ENCODE peak calls at places on chromosomes 13 and 19, in six cellular contexts. One of them, this sample, is unnamed.

GRCh38 chr13:99053636-99054233 is 75.9 kb upstream of the DOCK9 start:
- DNase-seq in keratinocyte: no peak
- DNase-seq in bronchial epithelial cell: no peak
- DNase-seq in BJ: no peak
- DNase-seq in foreskin fibroblast: no peak
- DNase-seq in Peyer's patch: no peak
- DNase-seq in this sample: no peak

GRCh38 chr13:27791146-27791900 is 960 bp upstream of the GSX1 start:
- DNase-seq in keratinocyte: no peak
- DNase-seq in bronchial epithelial cell: no peak
- DNase-seq in foreskin fibroblast: no peak
- DNase-seq in Peyer's patch: no peak
- DNase-seq in BJ: no peak
- DNase-seq in this sample: no peak

GRCh38 chr19:19672816-19673215 is 4.2 kb downstream of the ZNF101 start:
- DNase-seq in BJ: no peak
- DNase-seq in keratinocyte: no peak
- DNase-seq in Peyer's patch: no peak
- DNase-seq in bronchial epithelial cell: no peak
- DNase-seq in foreskin fibroblast: no peak
- DNase-seq in this sample: peak

GRCh38 chr19:47310819-47311218 is 1.2 kb downstream of the C5AR1 start:
- DNase-seq in foreskin fibroblast: peak
- DNase-seq in Peyer's patch: no peak
- DNase-seq in keratinocyte: no peak
- DNase-seq in bronchial epithelial cell: peak
- DNase-seq in BJ: no peak
- DNase-seq in this sample: peak

GRCh38 chr13:112574476-112575294 is 13.3 kb downstream of the TUBGCP3 start:
- DNase-seq in bronchial epithelial cell: no peak
- DNase-seq in BJ: no peak
- DNase-seq in keratinocyte: no peak
- DNase-seq in foreskin fibroblast: no peak
- DNase-seq in Peyer's patch: no peak
- DNase-seq in this sample: no peak

GRCh38 chr19:50376166-50377050 is at the start of gene NR1H2:
- DNase-seq in keratinocyte: peak
- DNase-seq in BJ: peak
- DNase-seq in Peyer's patch: peak
- DNase-seq in bronchial epithelial cell: peak
- DNase-seq in foreskin fibroblast: peak
- DNase-seq in this sample: peak

GRCh38 chr13:76116931-76117330 is 480.8 kb downstream of the LMO7 start:
- DNase-seq in Peyer's patch: no peak
- DNase-seq in BJ: no peak
- DNase-seq in keratinocyte: no peak
- DNase-seq in foreskin fibroblast: no peak
- DNase-seq in bronchial epithelial cell: no peak
- DNase-seq in this sample: no peak

GRCh38 chr19:46303345-46303701 is 6.5 kb downstream of the HIF3A start:
- DNase-seq in bronchial epithelial cell: no peak
- DNase-seq in BJ: no peak
- DNase-seq in Peyer's patch: no peak
- DNase-seq in foreskin fibroblast: no peak
- DNase-seq in keratinocyte: no peak
- DNase-seq in this sample: no peak

GRCh38 chr13:95676100-95676774 is 702 bp upstream of the DNAJC3 start:
- DNase-seq in foreskin fibroblast: peak
- DNase-seq in BJ: no peak
- DNase-seq in bronchial epithelial cell: peak
- DNase-seq in Peyer's patch: peak
- DNase-seq in keratinocyte: no peak
- DNase-seq in this sample: peak

GRCh38 chr13:97658556-97658955 is 224.6 kb downstream of the RAP2A start:
- DNase-seq in bronchial epithelial cell: no peak
- DNase-seq in foreskin fibroblast: no peak
- DNase-seq in keratinocyte: no peak
- DNase-seq in Peyer's patch: no peak
- DNase-seq in BJ: no peak
- DNase-seq in this sample: no peak

GRCh38 chr13:97432232-97432916 is 1.6 kb upstream of the RAP2A start:
- DNase-seq in BJ: no peak
- DNase-seq in Peyer's patch: no peak
- DNase-seq in keratinocyte: no peak
- DNase-seq in bronchial epithelial cell: no peak
- DNase-seq in foreskin fibroblast: no peak
- DNase-seq in this sample: no peak

GRCh38 chr19:18969953-18970659 is 29.1 kb upstream of the HOMER3 start:
- DNase-seq in Peyer's patch: no peak
- DNase-seq in BJ: no peak
- DNase-seq in foreskin fibroblast: no peak
- DNase-seq in bronchial epithelial cell: peak
- DNase-seq in keratinocyte: no peak
- DNase-seq in this sample: peak

GRCh38 chr13:113526466-113527220 is 36.1 kb upstream of the DCUN1D2 start:
- DNase-seq in BJ: no peak
- DNase-seq in Peyer's patch: no peak
- DNase-seq in bronchial epithelial cell: no peak
- DNase-seq in keratinocyte: no peak
- DNase-seq in foreskin fibroblast: no peak
- DNase-seq in this sample: no peak

GRCh38 chr19:55857149-55857548 is 20.8 kb downstream of the NLRP4 start:
- DNase-seq in keratinocyte: no peak
- DNase-seq in foreskin fibroblast: no peak
- DNase-seq in bronchial epithelial cell: no peak
- DNase-seq in Peyer's patch: no peak
- DNase-seq in BJ: no peak
- DNase-seq in this sample: no peak

GRCh38 chr19:11446652-11447301 is 11.3 kb downstream of the PRKCSH start:
- DNase-seq in bronchial epithelial cell: no peak
- DNase-seq in foreskin fibroblast: no peak
- DNase-seq in keratinocyte: no peak
- DNase-seq in BJ: no peak
- DNase-seq in Peyer's patch: peak
- DNase-seq in this sample: peak

GRCh38 chr19:4415352-4415751 is 12.9 kb downstream of the CHAF1A start:
- DNase-seq in BJ: no peak
- DNase-seq in foreskin fibroblast: peak
- DNase-seq in Peyer's patch: no peak
- DNase-seq in keratinocyte: no peak
- DNase-seq in bronchial epithelial cell: no peak
- DNase-seq in this sample: no peak

GRCh38 chr19:40567750-40568494 is 8.8 kb upstream of the SHKBP1 start:
- DNase-seq in bronchial epithelial cell: no peak
- DNase-seq in BJ: no peak
- DNase-seq in Peyer's patch: no peak
- DNase-seq in foreskin fibroblast: no peak
- DNase-seq in keratinocyte: no peak
- DNase-seq in this sample: no peak

GRCh38 chr13:75458696-75459422 is 23.1 kb downstream of the TBC1D4 start:
- DNase-seq in BJ: no peak
- DNase-seq in keratinocyte: no peak
- DNase-seq in bronchial epithelial cell: no peak
- DNase-seq in foreskin fibroblast: no peak
- DNase-seq in Peyer's patch: no peak
- DNase-seq in this sample: peak

GRCh38 chr13:107765724-107766436 is 449.5 kb downstream of the LIG4 start:
- DNase-seq in foreskin fibroblast: no peak
- DNase-seq in keratinocyte: no peak
- DNase-seq in BJ: no peak
- DNase-seq in bronchial epithelial cell: no peak
- DNase-seq in Peyer's patch: no peak
- DNase-seq in this sample: no peak

GRCh38 chr19:53237114-53237777 is 17.4 kb downstream of the ZNF677 start:
- DNase-seq in keratinocyte: no peak
- DNase-seq in foreskin fibroblast: no peak
- DNase-seq in bronchial epithelial cell: no peak
- DNase-seq in BJ: no peak
- DNase-seq in Peyer's patch: no peak
- DNase-seq in this sample: no peak
- H3K4me3 ChIP-seq in keratinocyte: no peak
- H3K4me3 ChIP-seq in foreskin fibroblast: no peak
- H3K4me3 ChIP-seq in bronchial epithelial cell: no peak
- H3K4me3 ChIP-seq in BJ: no peak
- H3K4me3 ChIP-seq in Peyer's patch: no peak
- H3K4me3 ChIP-seq in this sample: no peak

GRCh38 chr13:30881931-30882899 is 23.9 kb upstream of the MEDAG start:
- DNase-seq in BJ: no peak
- DNase-seq in foreskin fibroblast: no peak
- DNase-seq in keratinocyte: no peak
- DNase-seq in bronchial epithelial cell: no peak
- DNase-seq in Peyer's patch: no peak
- DNase-seq in this sample: no peak

GRCh38 chr13:30882996-30883766 is 22.9 kb upstream of the MEDAG start:
- DNase-seq in Peyer's patch: no peak
- DNase-seq in foreskin fibroblast: no peak
- DNase-seq in keratinocyte: no peak
- DNase-seq in bronchial epithelial cell: no peak
- DNase-seq in BJ: no peak
- DNase-seq in this sample: no peak

GRCh38 chr13:30880151-30880551 is 25.9 kb upstream of the MEDAG start:
- DNase-seq in bronchial epithelial cell: no peak
- DNase-seq in keratinocyte: no peak
- DNase-seq in Peyer's patch: no peak
- DNase-seq in BJ: no peak
- DNase-seq in foreskin fibroblast: peak
- DNase-seq in this sample: no peak

GRCh38 chr13:30881191-30881651 is 24.9 kb upstream of the MEDAG start:
- DNase-seq in foreskin fibroblast: no peak
- DNase-seq in BJ: no peak
- DNase-seq in Peyer's patch: no peak
- DNase-seq in bronchial epithelial cell: no peak
- DNase-seq in keratinocyte: no peak
- DNase-seq in this sample: no peak

DNA sequence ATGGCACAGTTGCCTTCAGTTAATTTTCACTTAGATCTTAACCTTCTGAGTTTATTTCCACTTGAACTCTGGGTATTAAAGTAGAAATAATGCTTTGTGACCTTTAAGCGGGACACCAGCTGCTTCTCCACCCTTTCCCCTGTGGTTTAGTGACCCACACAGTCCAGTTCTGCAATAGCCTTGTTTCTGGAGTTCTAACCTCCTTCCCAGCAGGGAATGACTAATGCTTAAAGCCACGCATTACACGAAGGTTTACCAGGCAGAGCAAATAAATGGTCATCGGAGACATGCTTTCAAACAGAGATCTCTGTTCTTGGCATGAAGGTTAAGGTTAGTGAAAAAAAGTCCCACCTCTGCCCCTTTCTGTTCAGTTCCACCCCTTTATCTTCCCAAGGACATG is 25.3 kb upstream of the MEDAG start:
- DNase-seq in bronchial epithelial cell: peak
- DNase-seq in BJ: peak
- DNase-seq in Peyer's patch: no peak
- DNase-seq in keratinocyte: no peak
- DNase-seq in foreskin fibroblast: peak
- DNase-seq in this sample: peak
- TF ChIP-seq CTCF in bronchial epithelial cell: no peak
- TF ChIP-seq CTCF in BJ: no peak
- TF ChIP-seq CTCF in Peyer's patch: no peak
- TF ChIP-seq CTCF in keratinocyte: no peak
- TF ChIP-seq CTCF in foreskin fibroblast: no peak
- TF ChIP-seq CTCF in this sample: no peak

DNA sequence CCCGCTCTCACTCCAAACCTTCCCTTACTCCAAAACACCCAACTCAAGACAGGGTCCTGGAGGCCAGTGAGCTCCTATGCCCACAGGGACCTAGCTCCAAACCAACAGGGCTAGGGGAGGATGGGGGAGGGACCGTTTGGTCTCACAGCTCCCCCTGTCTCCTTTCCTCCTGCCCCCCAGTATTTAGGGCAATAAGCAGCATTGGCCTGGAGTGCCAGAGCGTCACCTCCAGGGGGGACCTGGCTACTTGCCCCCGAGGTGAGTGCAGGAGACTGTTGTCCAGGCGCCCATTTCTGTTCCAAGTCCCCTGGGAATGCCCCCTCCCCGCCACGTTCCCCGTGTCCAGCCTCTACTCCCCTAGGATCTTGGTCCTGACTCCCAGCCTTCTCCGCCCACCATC is 792 bp downstream of the RETN start:
- DNase-seq in foreskin fibroblast: no peak
- DNase-seq in Peyer's patch: no peak
- DNase-seq in bronchial epithelial cell: no peak
- DNase-seq in BJ: no peak
- DNase-seq in keratinocyte: no peak
- DNase-seq in this sample: no peak
- H3K4me3 ChIP-seq in foreskin fibroblast: no peak
- H3K4me3 ChIP-seq in Peyer's patch: no peak
- H3K4me3 ChIP-seq in bronchial epithelial cell: no peak
- H3K4me3 ChIP-seq in BJ: no peak
- H3K4me3 ChIP-seq in keratinocyte: no peak
- H3K4me3 ChIP-seq in this sample: no peak

GRCh38 chr13:100675660-100676129 is 1.1 kb upstream of the TMTC4 start:
- DNase-seq in BJ: no peak
- DNase-seq in Peyer's patch: no peak
- DNase-seq in bronchial epithelial cell: no peak
- DNase-seq in foreskin fibroblast: no peak
- DNase-seq in keratinocyte: no peak
- DNase-seq in this sample: no peak

GRCh38 chr13:100674363-100674847 is at the start of gene TMTC4:
- DNase-seq in BJ: no peak
- DNase-seq in bronchial epithelial cell: no peak
- DNase-seq in foreskin fibroblast: no peak
- DNase-seq in keratinocyte: no peak
- DNase-seq in Peyer's patch: peak
- DNase-seq in this sample: no peak

GRCh38 chr13:100673831-100674362 is 698 bp downstream of the TMTC4 start:
- DNase-seq in Peyer's patch: peak
- DNase-seq in BJ: peak
- DNase-seq in keratinocyte: no peak
- DNase-seq in foreskin fibroblast: peak
- DNase-seq in bronchial epithelial cell: peak
- DNase-seq in this sample: peak

GRCh38 chr13:100673376-100673830 is 1.2 kb downstream of the TMTC4 start:
- DNase-seq in Peyer's patch: no peak
- DNase-seq in keratinocyte: no peak
- DNase-seq in BJ: no peak
- DNase-seq in bronchial epithelial cell: no peak
- DNase-seq in foreskin fibroblast: no peak
- DNase-seq in this sample: no peak

DNA sequence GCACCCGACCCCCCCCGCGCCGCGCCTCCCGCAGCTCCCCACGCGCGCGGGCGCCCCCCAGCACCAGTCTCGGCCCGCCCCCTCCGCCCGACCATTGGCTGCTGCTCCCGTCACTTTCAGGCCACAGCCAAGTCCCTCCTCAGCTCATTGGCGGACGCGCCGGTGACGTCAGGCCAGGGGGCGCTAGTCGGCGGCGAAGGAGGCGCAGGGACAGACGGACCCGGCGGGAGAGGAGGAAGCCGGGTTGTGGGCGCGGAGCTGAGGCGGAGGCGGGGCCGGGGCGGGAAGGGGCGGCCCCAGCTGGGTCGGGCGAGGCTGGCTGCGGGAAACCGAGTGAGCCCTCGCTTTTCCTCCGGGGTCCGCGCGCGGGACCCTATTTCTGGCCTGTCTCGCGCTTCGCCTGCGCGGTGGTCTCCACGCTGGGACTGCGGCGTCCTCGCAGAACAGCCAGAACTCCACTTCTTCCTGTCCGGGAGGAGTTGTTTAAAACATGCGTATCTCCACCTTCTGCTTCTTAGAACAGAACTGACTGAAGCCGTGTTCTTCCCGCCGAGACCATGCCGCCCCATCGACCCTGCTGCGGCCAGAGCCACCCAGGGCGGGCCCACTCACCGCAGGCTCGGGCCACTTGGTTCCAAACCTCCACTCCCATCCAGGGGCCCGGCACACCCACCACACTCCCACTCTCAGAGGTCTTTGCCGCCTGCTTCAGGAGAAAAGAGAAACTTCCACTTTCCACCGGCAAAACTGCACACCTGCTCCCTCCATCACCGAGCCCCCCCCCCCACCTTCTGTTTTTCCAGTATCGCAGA is 459 bp upstream of the TMTC4 start:
- DNase-seq in keratinocyte: peak
- DNase-seq in BJ: peak
- DNase-seq in Peyer's patch: peak
- DNase-seq in bronchial epithelial cell: peak
- DNase-seq in foreskin fibroblast: peak
- DNase-seq in this sample: peak
- TF ChIP-seq CTCF in keratinocyte: peak
- TF ChIP-seq CTCF in BJ: peak
- TF ChIP-seq CTCF in Peyer's patch: no peak
- TF ChIP-seq CTCF in bronchial epithelial cell: peak
- TF ChIP-seq CTCF in foreskin fibroblast: peak
- TF ChIP-seq CTCF in this sample: peak

This sample was measured in epithelial cell of esophagus.